ENCODE peak calls at places on chromosomes 11 and 22, in six cellular contexts. One of them, this sample, is unnamed.
A peak's percentile ranks its signal among the peaks of the same experiment; 100 is the strongest.

GRCh38 chr22:37016134-37016910 is 2.9 kb downstream of the TST start:
- DNase-seq in neuronal stem cell: no peak
- DNase-seq in mesendoderm: no peak
- DNase-seq in H9: no peak
- DNase-seq in mesenchymal stem cell: no peak
- DNase-seq in H1: no peak
- DNase-seq in this sample: no peak

GRCh38 chr22:44685384-44686056 is 16.5 kb upstream of the PRR5 start:
- DNase-seq in neuronal stem cell: no peak
- DNase-seq in mesendoderm: peak; percentile 76
- DNase-seq in H9: peak; percentile 68
- DNase-seq in mesenchymal stem cell: peak; percentile 73
- DNase-seq in H1: peak; percentile 75
- DNase-seq in this sample: peak; percentile 51

GRCh38 chr11:124865181-124865901 is at the start of gene ROBO3:
- DNase-seq in neuronal stem cell: no peak
- DNase-seq in mesendoderm: peak; percentile 21
- DNase-seq in H9: no peak
- DNase-seq in mesenchymal stem cell: peak; percentile 26
- DNase-seq in H1: peak; percentile 65
- DNase-seq in this sample: no peak

GRCh38 chr22:39514373-39514973 is 5.9 kb upstream of the ATF4 start:
- DNase-seq in neuronal stem cell: no peak
- DNase-seq in mesendoderm: no peak
- DNase-seq in H9: peak; percentile 50
- DNase-seq in mesenchymal stem cell: no peak
- DNase-seq in H1: peak; percentile 88
- DNase-seq in this sample: peak; percentile 34

GRCh38 chr22:40588726-40589125 is 47.8 kb downstream of the MRTFA start:
- DNase-seq in neuronal stem cell: no peak
- DNase-seq in mesendoderm: no peak
- DNase-seq in H9: no peak
- DNase-seq in mesenchymal stem cell: peak; percentile 78
- DNase-seq in H1: no peak
- DNase-seq in this sample: peak; percentile 70

GRCh38 chr11:110763249-110764011 is 51.2 kb upstream of the ARHGAP20 start:
- DNase-seq in neuronal stem cell: no peak
- DNase-seq in mesendoderm: no peak
- DNase-seq in H9: no peak
- DNase-seq in mesenchymal stem cell: peak; percentile 40
- DNase-seq in H1: no peak
- DNase-seq in this sample: peak; percentile 80

GRCh38 chr11:31397239-31397834 is 27.7 kb downstream of the DNAJC24 start:
- DNase-seq in neuronal stem cell: no peak
- DNase-seq in mesendoderm: peak; percentile 18
- DNase-seq in H9: no peak
- DNase-seq in mesenchymal stem cell: peak; percentile 36
- DNase-seq in H1: no peak
- DNase-seq in this sample: peak; percentile 22

GRCh38 chr11:79768343-79768742 is 327.5 kb upstream of the TENM4 start:
- DNase-seq in neuronal stem cell: no peak
- DNase-seq in mesendoderm: no peak
- DNase-seq in H9: no peak
- DNase-seq in mesenchymal stem cell: no peak
- DNase-seq in H1: no peak
- DNase-seq in this sample: no peak

GRCh38 chr22:40509401-40510134 is 127.0 kb downstream of the MRTFA start:
- DNase-seq in neuronal stem cell: no peak
- DNase-seq in mesendoderm: peak; percentile 59
- DNase-seq in H9: no peak
- DNase-seq in mesenchymal stem cell: peak; percentile 95
- DNase-seq in H1: no peak
- DNase-seq in this sample: peak; percentile 96

GRCh38 chr11:69630009-69630870 is 10.7 kb upstream of the CCND1 start:
- DNase-seq in neuronal stem cell: no peak
- DNase-seq in mesendoderm: peak; percentile 71
- DNase-seq in H9: no peak
- DNase-seq in mesenchymal stem cell: no peak
- DNase-seq in H1: no peak
- DNase-seq in this sample: no peak

GRCh38 chr22:50309601-50309991 is 2.1 kb upstream of the PLXNB2 start:
- DNase-seq in neuronal stem cell: no peak
- DNase-seq in mesendoderm: no peak
- DNase-seq in H9: no peak
- DNase-seq in mesenchymal stem cell: no peak
- DNase-seq in H1: no peak
- DNase-seq in this sample: no peak

GRCh38 chr11:132685174-132685611 is 847.1 kb downstream of the OPCML start:
- DNase-seq in neuronal stem cell: no peak
- DNase-seq in mesendoderm: no peak
- DNase-seq in H9: no peak
- DNase-seq in mesenchymal stem cell: peak; percentile 92
- DNase-seq in H1: no peak
- DNase-seq in this sample: peak; percentile 62

GRCh38 chr11:111598546-111598945 is 3.7 kb upstream of the SIK2 start:
- DNase-seq in neuronal stem cell: no peak
- DNase-seq in mesendoderm: no peak
- DNase-seq in H9: no peak
- DNase-seq in mesenchymal stem cell: no peak
- DNase-seq in H1: no peak
- DNase-seq in this sample: peak; percentile 83

GRCh38 chr11:69648679-69649575 is 8.0 kb downstream of the CCND1 start:
- DNase-seq in neuronal stem cell: no peak
- DNase-seq in mesendoderm: no peak
- DNase-seq in H9: peak; percentile 25
- DNase-seq in mesenchymal stem cell: no peak
- DNase-seq in H1: no peak
- DNase-seq in this sample: no peak

GRCh38 chr11:134052395-134052987 is 16.4 kb upstream of the JAM3 start:
- DNase-seq in neuronal stem cell: no peak
- DNase-seq in mesendoderm: no peak
- DNase-seq in H9: no peak
- DNase-seq in mesenchymal stem cell: no peak
- DNase-seq in H1: no peak
- DNase-seq in this sample: peak; percentile 22

GRCh38 chr11:73218106-73218829 is at the start of gene P2RY2:
- DNase-seq in neuronal stem cell: peak; percentile 67
- DNase-seq in mesendoderm: peak; percentile 66
- DNase-seq in H9: peak; percentile 81
- DNase-seq in mesenchymal stem cell: peak; percentile 41
- DNase-seq in H1: peak; percentile 91
- DNase-seq in this sample: no peak

GRCh38 chr11:130213143-130213978 is 53.8 kb downstream of the ST14 start:
- DNase-seq in neuronal stem cell: peak; percentile 67
- DNase-seq in mesendoderm: peak; percentile 59
- DNase-seq in H9: peak; percentile 82
- DNase-seq in mesenchymal stem cell: peak; percentile 35
- DNase-seq in H1: peak; percentile 96
- DNase-seq in this sample: peak; percentile 6

GRCh38 chr11:85822814-85823213 is 11.9 kb upstream of the SYTL2 start:
- DNase-seq in neuronal stem cell: no peak
- DNase-seq in mesendoderm: no peak
- DNase-seq in H9: no peak
- DNase-seq in mesenchymal stem cell: peak; percentile 64
- DNase-seq in H1: no peak
- DNase-seq in this sample: peak; percentile 65

DNA sequence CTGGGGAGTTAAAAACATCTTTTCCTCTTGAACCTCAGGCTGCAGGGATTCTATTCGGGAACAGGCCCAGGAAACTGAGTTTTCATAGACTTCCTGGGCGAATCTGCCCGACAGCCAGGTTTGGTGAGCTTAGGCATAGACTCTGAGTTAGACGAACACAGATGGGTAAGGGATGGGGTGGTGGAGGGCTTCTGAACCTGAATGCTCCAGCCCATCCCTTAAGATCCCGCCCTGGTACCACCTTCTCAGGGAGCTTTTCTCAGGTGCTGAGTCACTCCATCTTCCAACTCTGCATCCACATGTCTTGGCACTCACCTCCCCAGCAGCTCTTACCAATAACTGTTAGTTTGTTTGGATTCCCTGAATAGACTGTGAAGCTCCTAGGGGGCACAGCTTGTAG is 37.4 kb downstream of the MICAL2 start:
- DNase-seq in neuronal stem cell: no peak
- DNase-seq in mesendoderm: no peak
- DNase-seq in H9: no peak
- DNase-seq in mesenchymal stem cell: no peak
- DNase-seq in H1: no peak
- DNase-seq in this sample: no peak
- H2BK15ac ChIP-seq in neuronal stem cell: no peak overlapping the region
- H2BK15ac ChIP-seq in mesendoderm: no peak overlapping the region
- H2BK15ac ChIP-seq in H9: no peak overlapping the region
- H2BK15ac ChIP-seq in mesenchymal stem cell: no peak overlapping the region
- H2BK15ac ChIP-seq in H1: no peak overlapping the region
- H2BK15ac ChIP-seq in this sample: peak overlapping the region; percentile 9

DNA sequence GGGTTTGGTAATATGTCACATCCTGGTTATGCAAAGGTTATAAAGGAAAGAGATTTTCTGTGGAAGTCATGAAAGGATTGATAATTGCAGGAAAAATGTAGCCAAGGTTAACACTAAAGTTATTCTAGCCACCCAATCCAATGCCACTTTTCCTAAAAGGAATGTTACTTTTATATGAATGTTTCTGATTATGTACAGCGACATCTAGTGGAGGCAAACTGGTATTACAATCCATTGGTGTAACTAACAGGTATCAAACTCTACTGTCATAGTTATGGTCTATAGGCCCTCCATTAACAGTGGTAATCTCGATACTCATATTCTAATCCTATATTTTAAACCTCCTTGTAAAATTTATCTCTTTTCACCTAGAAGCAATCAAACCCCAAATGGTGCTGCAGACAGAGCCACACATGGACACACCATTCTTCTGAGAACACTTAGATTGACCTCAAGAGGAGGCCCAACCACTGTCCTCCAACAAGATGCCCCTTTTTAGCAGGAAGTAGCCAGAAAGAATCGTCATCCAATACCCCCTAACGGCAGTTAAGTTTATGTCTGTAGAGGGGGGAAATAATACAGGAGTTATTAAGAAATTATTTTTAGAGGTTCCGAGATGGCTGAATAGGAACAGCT is 74.9 kb upstream of the RAG2 start:
- DNase-seq in neuronal stem cell: no peak
- DNase-seq in mesendoderm: peak; percentile 49
- DNase-seq in H9: no peak
- DNase-seq in mesenchymal stem cell: peak; percentile 57
- DNase-seq in H1: no peak
- DNase-seq in this sample: peak; percentile 58
- H2BK15ac ChIP-seq in neuronal stem cell: no peak overlapping the region
- H2BK15ac ChIP-seq in mesendoderm: no peak overlapping the region
- H2BK15ac ChIP-seq in H9: no peak overlapping the region
- H2BK15ac ChIP-seq in mesenchymal stem cell: no peak overlapping the region
- H2BK15ac ChIP-seq in H1: no peak overlapping the region
- H2BK15ac ChIP-seq in this sample: no peak overlapping the region

DNA sequence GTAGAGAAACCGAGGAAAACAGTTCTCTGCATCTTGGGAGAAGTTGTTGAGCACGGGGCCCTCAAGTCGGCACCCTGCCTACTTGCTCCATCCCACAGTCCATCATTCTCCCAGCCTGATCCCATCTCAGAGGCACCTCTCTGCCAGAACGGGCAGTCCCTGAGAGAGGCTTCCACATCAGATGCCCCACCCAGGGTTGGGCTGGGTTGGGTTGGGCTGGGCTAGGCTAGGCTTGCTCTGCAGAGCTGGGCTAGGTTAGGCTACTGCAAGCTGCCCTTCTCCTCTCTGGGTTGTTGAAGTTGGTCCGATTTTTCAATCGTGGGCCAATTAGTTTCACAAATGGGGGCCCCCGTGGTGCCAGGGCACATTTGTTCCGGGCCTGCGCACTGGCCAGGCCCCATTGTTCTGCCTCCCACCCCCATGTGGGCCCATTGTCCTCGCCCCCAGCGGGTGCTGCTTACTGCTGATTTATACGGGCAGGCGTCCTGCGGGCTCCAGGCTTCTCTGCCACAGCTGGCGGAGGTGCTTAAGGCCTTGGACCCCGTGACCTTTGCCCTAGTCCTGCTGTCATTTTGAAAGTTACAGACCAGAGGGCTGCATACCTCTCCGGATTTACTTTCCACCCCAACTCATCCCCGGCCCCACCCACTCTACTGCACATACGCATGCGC is 63.7 kb upstream of the NNMT start:
- DNase-seq in neuronal stem cell: peak; percentile 96
- DNase-seq in mesendoderm: no peak
- DNase-seq in H9: no peak
- DNase-seq in mesenchymal stem cell: no peak
- DNase-seq in H1: peak; percentile 69
- DNase-seq in this sample: no peak
- H2BK15ac ChIP-seq in neuronal stem cell: no peak overlapping the region
- H2BK15ac ChIP-seq in mesendoderm: no peak overlapping the region
- H2BK15ac ChIP-seq in H9: no peak overlapping the region
- H2BK15ac ChIP-seq in mesenchymal stem cell: no peak overlapping the region
- H2BK15ac ChIP-seq in H1: no peak overlapping the region
- H2BK15ac ChIP-seq in this sample: no peak overlapping the region

DNA sequence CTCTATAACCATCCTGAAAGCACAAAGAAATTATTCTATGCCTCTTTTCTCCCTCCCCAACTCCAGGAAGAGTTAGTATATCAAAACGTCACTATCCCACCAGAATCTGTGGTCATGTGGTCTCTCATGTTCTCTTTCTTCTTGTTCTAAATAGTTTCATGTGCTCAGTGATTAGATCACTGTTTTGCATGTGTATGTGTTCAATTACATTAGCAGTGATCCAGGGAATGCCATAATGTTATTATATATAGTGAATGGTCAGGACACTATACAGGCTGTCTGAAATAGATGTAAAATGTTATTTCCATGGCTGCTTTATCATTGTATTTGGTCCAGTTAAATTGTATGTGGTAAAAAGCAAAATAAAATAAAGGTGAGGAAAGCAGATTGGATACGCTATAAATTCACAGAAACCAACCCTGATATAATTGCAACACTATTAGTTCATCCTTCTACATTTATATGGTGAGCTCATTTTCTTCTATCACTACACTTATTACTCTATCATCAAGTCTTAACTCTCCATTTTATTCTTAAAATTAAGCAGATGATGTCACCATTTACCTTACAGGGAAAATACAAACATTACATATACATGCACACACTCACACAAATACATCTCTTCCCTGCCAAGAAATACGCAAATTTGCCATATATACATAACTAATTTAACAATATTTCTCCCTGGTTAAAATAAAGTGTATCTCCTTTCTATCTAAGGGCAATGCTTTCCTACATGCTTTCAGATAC is 26.9 kb upstream of the ANO5 start:
- DNase-seq in neuronal stem cell: no peak
- DNase-seq in mesendoderm: no peak
- DNase-seq in H9: no peak
- DNase-seq in mesenchymal stem cell: no peak
- DNase-seq in H1: no peak
- DNase-seq in this sample: no peak
- H2BK15ac ChIP-seq in neuronal stem cell: no peak overlapping the region
- H2BK15ac ChIP-seq in mesendoderm: no peak overlapping the region
- H2BK15ac ChIP-seq in H9: no peak overlapping the region
- H2BK15ac ChIP-seq in mesenchymal stem cell: no peak overlapping the region
- H2BK15ac ChIP-seq in H1: no peak overlapping the region
- H2BK15ac ChIP-seq in this sample: no peak overlapping the region

DNA sequence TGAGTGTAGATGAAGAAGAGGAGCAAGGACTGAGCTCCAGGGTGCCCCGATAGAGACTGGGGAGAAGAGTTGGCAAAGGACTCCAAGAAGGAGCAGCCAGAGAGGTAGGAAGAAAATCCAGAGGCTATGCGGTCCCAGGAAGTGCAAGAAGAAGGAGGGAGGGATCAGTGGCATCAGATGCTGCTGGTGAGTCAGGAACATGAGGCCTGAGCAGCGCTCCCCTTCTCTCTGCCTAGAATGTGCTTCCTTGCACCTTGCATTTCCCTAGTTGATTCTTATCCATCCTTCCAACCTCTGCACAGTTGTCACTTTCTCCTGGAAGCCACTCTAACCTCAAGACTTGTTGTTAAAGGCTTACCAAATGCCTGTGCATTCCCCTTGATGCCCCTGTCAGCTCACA is 21.3 kb downstream of the KCNC1 start:
- DNase-seq in neuronal stem cell: no peak
- DNase-seq in mesendoderm: no peak
- DNase-seq in H9: no peak
- DNase-seq in mesenchymal stem cell: no peak
- DNase-seq in H1: no peak
- DNase-seq in this sample: no peak
- H2BK15ac ChIP-seq in neuronal stem cell: no peak overlapping the region
- H2BK15ac ChIP-seq in mesendoderm: no peak overlapping the region
- H2BK15ac ChIP-seq in H9: no peak overlapping the region
- H2BK15ac ChIP-seq in mesenchymal stem cell: no peak overlapping the region
- H2BK15ac ChIP-seq in H1: no peak overlapping the region
- H2BK15ac ChIP-seq in this sample: no peak overlapping the region

This sample was measured in IMR-90.